ENCODE peak calls at places on chromosome 16, in five cellular contexts. P, C, T, N and W are unnamed samples.

GRCh38 chr16:78503501-78504110 is 404.2 kb downstream of the WWOX start:
- ATAC-seq in C (no peak), N (no peak), T (no peak), P (peak), W (no peak)

GRCh38 chr16:9047689-9048301 is 43.6 kb upstream of the HAPSTR1 start:
- ATAC-seq in T (peak), N (peak), P (peak), C (no peak), W (peak)

GRCh38 chr16:56817056-56817455 is 48.0 kb upstream of the SLC12A3 start:
- ATAC-seq in T (no peak), P (no peak), C (no peak), N (no peak), W (no peak)

GRCh38 chr16:1647904-1648303 is 30.2 kb upstream of the JPT2 start:
- ATAC-seq in T (no peak), P (no peak), C (no peak), N (no peak), W (no peak)

GRCh38 chr16:53041196-53041977 is 11.3 kb downstream of the CHD9NB start:
- ATAC-seq in N (no peak), C (no peak), P (peak), T (peak), W (peak)

GRCh38 chr16:66399031-66399430 is 28.1 kb upstream of the BEAN1 start:
- ATAC-seq in N (no peak), T (no peak), C (no peak), P (no peak), W (no peak)

GRCh38 chr16:4465977-4466779 is 8.2 kb downstream of the NMRAL1 start:
- ATAC-seq in N (no peak), P (peak), C (peak), T (peak), W (no peak)

GRCh38 chr16:84827131-84827574 is 7.4 kb downstream of the CRISPLD2 start:
- ATAC-seq in P (no peak), T (peak), C (no peak), N (no peak), W (peak)

GRCh38 chr16:12081048-12081404 is 104.5 kb downstream of the SNX29 start:
- ATAC-seq in T (no peak), C (no peak), N (no peak), P (no peak), W (no peak)

GRCh38 chr16:75514296-75514695 is 19.1 kb upstream of the CHST6 start:
- ATAC-seq in T (no peak), C (no peak), P (no peak), N (no peak), W (no peak)

GRCh38 chr16:74760007-74760767 is 14.4 kb downstream of the FA2H start:
- ATAC-seq in P (no peak), T (no peak), C (no peak), N (peak), W (no peak)

GRCh38 chr16:78817442-78817829 is 718.0 kb downstream of the WWOX start:
- ATAC-seq in T (peak), C (no peak), P (no peak), N (no peak), W (no peak)

GRCh38 chr16:72797606-72798005 is 250.3 kb downstream of the ZFHX3 start:
- ATAC-seq in C (no peak), P (peak), T (peak), N (no peak), W (no peak)

GRCh38 chr16:66326995-66327513 is 39.4 kb upstream of the CDH5 start:
- ATAC-seq in P (peak), N (no peak), T (no peak), C (no peak), W (no peak)

GRCh38 chr16:2299121-2299914 is 31.4 kb upstream of the RNPS1 start:
- ATAC-seq in N (peak), P (peak), T (no peak), C (no peak), W (no peak)

GRCh38 chr16:47016700-47017133 is 43.2 kb upstream of the DNAJA2 start:
- ATAC-seq in N (no peak), P (peak), T (peak), C (no peak), W (no peak)

GRCh38 chr16:351804-352520 is 561 bp downstream of the AXIN1 start:
- ATAC-seq in P (no peak), T (no peak), C (peak), N (no peak), W (peak)